ENCODE peak calls at places on chromosome 20, in five cellular contexts. O is HCT116, D is H1, A is K562, L is GM12878. F is an unnamed sample.

GRCh38 chr20:52532674-52533073 is 341.1 kb upstream of the ZFP64 start:
- DNase-seq in O (no peak), D (no peak), A (no peak), L (no peak), F (no peak)

GRCh38 chr20:50670126-50670862 is 21.0 kb downstream of the RIPOR3 start:
- DNase-seq in O (no peak), D (no peak), A (no peak), L (no peak), F (peak; percentile 99)

GRCh38 chr20:52565614-52566013 is 374.0 kb upstream of the ZFP64 start:
- DNase-seq in O (no peak), D (no peak), A (no peak), L (no peak), F (no peak)

GRCh38 chr20:14879020-14879697 is 541.7 kb upstream of the FLRT3 start:
- DNase-seq in O (peak; percentile 77), D (no peak), A (no peak), L (no peak), F (no peak)

GRCh38 chr20:32977281-32978008 is 26.8 kb downstream of the SUN5 start:
- DNase-seq in O (no peak), D (no peak), A (no peak), L (no peak), F (no peak)

GRCh38 chr20:10672579-10673127 is 1.1 kb downstream of the JAG1 start:
- DNase-seq in O (no peak), D (peak; percentile 68), A (no peak), L (no peak), F (peak; percentile 63)

GRCh38 chr20:14817121-14817520 is 479.7 kb upstream of the FLRT3 start:
- DNase-seq in O (no peak), D (no peak), A (no peak), L (no peak), F (no peak)

GRCh38 chr20:11814276-11814675 is 103.4 kb upstream of the BTBD3 start:
- DNase-seq in O (no peak), D (no peak), A (no peak), L (no peak), F (no peak)

GRCh38 chr20:32067234-32067821 is 15.3 kb downstream of the HCK start:
- DNase-seq in O (no peak), D (no peak), A (no peak), L (no peak), F (no peak)

GRCh38 chr20:44517454-44517853 is 4.4 kb downstream of the SERINC3 start:
- DNase-seq in O (no peak), D (no peak), A (no peak), L (no peak), F (no peak)

GRCh38 chr20:11144114-11144513 is 470.3 kb upstream of the JAG1 start:
- DNase-seq in O (no peak), D (no peak), A (no peak), L (no peak), F (no peak)

GRCh38 chr20:6663104-6663503 is 104.4 kb upstream of the BMP2 start:
- DNase-seq in O (no peak), D (no peak), A (no peak), L (no peak), F (no peak)

GRCh38 chr20:41126719-41127118 is 10.6 kb upstream of the PLCG1 start:
- DNase-seq in O (no peak), D (peak; percentile 22), A (no peak), L (no peak), F (no peak)

GRCh38 chr20:20005381-20005780 is 11.8 kb upstream of the NAA20 start:
- DNase-seq in O (no peak), D (no peak), A (no peak), L (no peak), F (no peak)

GRCh38 chr20:20014659-20015058 is 2.5 kb upstream of the NAA20 start:
- DNase-seq in O (no peak), D (no peak), A (no peak), L (no peak), F (no peak)

GRCh38 chr20:20009784-20010253 is 7.3 kb upstream of the NAA20 start:
- DNase-seq in O (no peak), D (no peak), A (no peak), L (no peak), F (no peak)

GRCh38 chr20:20012517-20012916 is 4.6 kb upstream of the NAA20 start:
- DNase-seq in O (no peak), D (no peak), A (no peak), L (no peak), F (no peak)

DNA sequence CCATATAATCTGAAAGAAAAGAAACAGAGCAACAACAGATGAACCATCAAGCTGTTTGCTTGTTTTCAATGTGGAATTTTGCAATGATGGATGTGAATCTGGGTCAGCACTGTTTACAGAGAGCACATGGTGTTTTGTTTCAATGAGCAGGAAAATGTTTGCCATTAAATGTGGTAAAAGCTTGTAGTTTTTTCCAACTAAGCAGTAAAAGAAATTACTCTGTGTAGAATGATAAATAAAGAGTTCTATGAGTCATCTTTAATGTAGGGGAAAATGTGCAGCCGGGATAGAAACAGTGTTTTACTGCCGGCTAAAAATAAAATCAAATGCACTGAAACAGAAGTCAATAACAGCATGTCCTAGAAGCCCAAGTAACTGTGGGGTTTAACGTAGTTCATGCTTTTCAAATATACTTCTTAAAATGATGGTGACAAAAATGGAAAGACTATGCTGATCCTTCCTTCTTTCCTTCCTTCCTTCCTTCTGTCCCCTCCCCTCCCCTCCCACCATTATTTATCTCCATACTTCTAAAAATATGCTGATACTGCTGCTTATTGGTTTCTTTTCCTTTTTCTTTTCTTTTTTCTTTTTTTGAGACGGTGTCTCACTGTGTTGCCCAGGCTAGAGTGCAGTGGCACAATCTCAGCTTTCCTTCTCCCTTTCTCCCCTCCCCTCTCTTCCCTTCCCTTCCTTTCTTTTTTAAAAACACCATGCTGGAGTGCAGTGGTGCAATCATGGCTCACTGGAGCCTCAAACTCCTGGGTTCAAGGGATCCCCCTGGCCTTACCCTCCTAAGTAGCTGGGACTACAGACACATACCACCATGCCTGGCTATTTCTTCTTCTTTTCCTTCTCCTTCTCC is 6.3 kb upstream of the NAA20 start:
- DNase-seq in O (no peak), D (no peak), A (no peak), L (no peak), F (peak; percentile 29)
- TF ChIP-seq JUND in O (no peak), D (no peak), A (no peak), L (no peak), F (no peak)

DNA sequence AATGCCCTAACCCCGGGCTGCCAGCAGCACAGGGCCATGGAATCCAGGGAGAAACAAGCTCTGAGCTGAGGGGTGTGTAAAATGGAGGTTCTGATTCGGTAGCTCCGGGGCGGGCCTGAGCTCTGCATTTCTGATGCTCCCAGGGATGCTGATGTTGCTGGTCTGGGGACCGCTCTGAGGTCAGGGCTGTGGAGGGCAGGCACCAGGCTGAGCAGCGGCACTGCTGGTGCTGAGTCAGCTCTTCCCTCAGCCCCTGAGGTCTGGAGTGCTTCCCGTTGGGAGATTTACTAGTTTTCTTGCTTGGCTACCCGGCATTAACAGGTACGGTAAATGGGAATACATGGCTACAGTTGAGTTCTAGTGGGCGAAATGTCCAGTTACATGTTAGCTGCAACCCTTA is 18.6 kb upstream of the CST3 start:
- DNase-seq in O (no peak), D (peak; percentile 47), A (no peak), L (no peak), F (no peak)
- TF ChIP-seq JUND in O (no peak), D (no peak), A (no peak), L (no peak), F (no peak)

GRCh38 chr20:20683922-20684321 is 28.5 kb downstream of the RALGAPA2 start:
- DNase-seq in O (no peak), D (no peak), A (no peak), L (no peak), F (no peak)

GRCh38 chr20:20683020-20683419 is 29.4 kb downstream of the RALGAPA2 start:
- DNase-seq in O (no peak), D (no peak), A (no peak), L (no peak), F (no peak)

GRCh38 chr20:20683481-20683880 is 29.0 kb downstream of the RALGAPA2 start:
- DNase-seq in O (no peak), D (no peak), A (no peak), L (no peak), F (no peak)

GRCh38 chr20:20679306-20679705 is 33.1 kb downstream of the RALGAPA2 start:
- DNase-seq in O (no peak), D (no peak), A (no peak), L (no peak), F (no peak)

DNA sequence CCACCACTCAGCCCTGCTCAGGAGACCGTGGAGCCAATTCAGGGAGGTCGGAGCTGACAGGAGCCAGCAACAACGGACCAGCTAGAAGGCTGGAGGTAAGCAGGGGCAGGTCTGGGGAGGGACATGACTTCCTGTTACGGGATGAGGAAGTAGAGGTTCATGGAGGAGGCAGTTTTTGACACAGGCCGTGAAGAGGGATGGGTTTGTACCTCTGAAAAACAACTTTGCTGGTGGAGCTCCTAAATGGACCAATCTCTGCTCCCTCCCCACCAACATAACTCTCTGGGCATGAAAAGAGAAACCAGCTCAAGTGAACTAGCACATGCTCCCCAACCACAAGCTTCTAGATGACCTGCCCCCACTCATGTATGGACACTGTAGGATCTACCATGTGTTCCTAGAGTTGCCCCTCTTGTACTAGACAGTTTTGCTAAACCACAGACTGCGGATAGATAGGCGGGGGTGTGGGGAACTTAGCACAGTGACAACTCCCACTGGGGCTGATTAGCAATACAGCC is 31.4 kb downstream of the RALGAPA2 start:
- DNase-seq in O (no peak), D (no peak), A (no peak), L (no peak), F (no peak)
- TF ChIP-seq JUND in O (no peak), D (no peak), A (no peak), L (no peak), F (no peak)

GRCh38 chr20:16236589-16237241 is 336.5 kb downstream of the KIF16B start:
- DNase-seq in O (no peak), D (no peak), A (no peak), L (no peak), F (no peak)
- TF ChIP-seq JUND in O (no peak), D (no peak), A (no peak), L (no peak), F (no peak)

GRCh38 chr20:64203037-64203777 is 39.0 kb downstream of the MYT1 start:
- DNase-seq in O (no peak), D (no peak), A (no peak), L (no peak), F (no peak)
- TF ChIP-seq JUND in O (no peak), D (no peak), A (no peak), L (no peak), F (no peak)

GRCh38 chr20:49608752-49609670 is 41.1 kb upstream of the PTGIS start:
- DNase-seq in O (peak; percentile 33), D (peak; percentile 90), A (peak; percentile 74), L (no peak), F (peak; percentile 85)
- TF ChIP-seq JUND in O (no peak), D (peak; percentile 48), A (peak; percentile 11), L (no peak), F (no peak)

GRCh38 chr20:57620999-57621398 is 773 bp upstream of the ZBP1 start:
- DNase-seq in O (no peak), D (peak; percentile 33), A (no peak), L (no peak), F (no peak)

GRCh38 chr20:57620274-57620990 is at the start of gene ZBP1:
- DNase-seq in O (no peak), D (peak; percentile 42), A (no peak), L (peak; percentile 73), F (no peak)

GRCh38 chr20:57618091-57618765 is 2.0 kb downstream of the ZBP1 start:
- DNase-seq in O (peak; percentile 57), D (peak; percentile 31), A (no peak), L (no peak), F (peak; percentile 45)

GRCh38 chr20:57618766-57619052 is 1.5 kb downstream of the ZBP1 start:
- DNase-seq in O (no peak), D (peak; percentile 19), A (no peak), L (no peak), F (no peak)

GRCh38 chr20:57619053-57619831 is 984 bp downstream of the ZBP1 start:
- DNase-seq in O (no peak), D (peak; percentile 26), A (no peak), L (peak; percentile 93), F (no peak)
- TF ChIP-seq JUND in O (no peak), D (no peak), A (no peak), L (peak; percentile 93), F (no peak)